ENCODE peak calls at places on chromosomes 5 and 9, in ten cellular contexts. Q is adrenal gland, F is breast epithelium, X is K562, L is sigmoid colon, H is uterus, E is prostate gland, Y is transverse colon, D is right lobe of liver, U is A549. Z is an unnamed sample.

GRCh38 chr9:98708933-98709911 is at the start of gene GABBR2:
- DNase-seq in L (no peak), F (no peak), Q (no peak), U (peak; percentile 15), H (no peak), Y (no peak), X (no peak), E (no peak), D (no peak), Z (no peak)

GRCh38 chr5:116554764-116555163 is 19.9 kb downstream of the SEMA6A start:
- DNase-seq in H (no peak), L (no peak), U (no peak), Y (no peak), E (no peak), Q (no peak), D (no peak), X (no peak), F (no peak), Z (no peak)

GRCh38 chr9:113612828-113613227 is 149.3 kb downstream of the RGS3 start:
- DNase-seq in E (no peak), Y (no peak), U (no peak), L (no peak), D (no peak), X (no peak), H (no peak), F (no peak), Q (no peak), Z (no peak)

GRCh38 chr5:10201223-10201868 is 48.3 kb downstream of the ATPSCKMT start:
- DNase-seq in D (no peak), U (no peak), H (no peak), L (no peak), E (no peak), Y (no peak), X (peak; percentile 43), F (no peak), Q (no peak), Z (no peak)

GRCh38 chr5:139481122-139481533 is 1.4 kb downstream of the STING1 start:
- DNase-seq in Y (no peak), Q (no peak), D (no peak), E (peak; percentile 42), L (peak; percentile 72), F (peak; percentile 31), H (peak; percentile 68), X (peak; percentile 34), U (no peak), Z (no peak)

GRCh38 chr9:125586173-125586512 is 120.9 kb downstream of the MAPKAP1 start:
- DNase-seq in D (no peak), L (no peak), U (no peak), F (no peak), Q (no peak), H (no peak), X (no peak), Y (peak; percentile 31), E (no peak), Z (no peak)

GRCh38 chr5:136020383-136021015 is 8.3 kb upstream of the TGFBI start:
- DNase-seq in X (peak; percentile 26), H (peak; percentile 73), E (no peak), Y (peak; percentile 14), L (peak; percentile 72), Q (no peak), F (no peak), D (peak; percentile 45), U (peak; percentile 95), Z (peak; percentile 78)

GRCh38 chr9:130689937-130690700 is 3.5 kb upstream of the EXOSC2 start:
- DNase-seq in U (peak; percentile 95), F (peak; percentile 85), H (peak; percentile 93), Q (peak; percentile 77), D (no peak), Y (peak; percentile 83), L (peak; percentile 91), E (peak; percentile 90), X (peak; percentile 84), Z (no peak)

GRCh38 chr5:51034501-51034900 is 348.7 kb upstream of the ISL1 start:
- DNase-seq in X (no peak), H (no peak), Q (no peak), Y (no peak), E (no peak), F (no peak), U (no peak), L (no peak), D (no peak), Z (no peak)

GRCh38 chr5:126383246-126383645 is 40.0 kb upstream of the GRAMD2B start:
- DNase-seq in Y (peak; percentile 53), E (no peak), H (no peak), D (no peak), X (no peak), Q (no peak), U (no peak), L (peak; percentile 80), F (no peak), Z (no peak)

GRCh38 chr9:75461188-75461587 is 372.9 kb downstream of the OSTF1 start:
- DNase-seq in Q (no peak), X (no peak), F (no peak), H (no peak), D (no peak), Y (no peak), L (no peak), E (no peak), U (no peak), Z (no peak)

GRCh38 chr9:129910628-129911567 is 75.6 kb downstream of the USP20 start:
- DNase-seq in U (peak; percentile 90), D (no peak), L (no peak), Q (no peak), H (no peak), X (peak; percentile 86), Y (no peak), E (no peak), F (no peak), Z (no peak)

GRCh38 chr9:694499-695154 is 146.9 kb upstream of the DMRT1 start:
- DNase-seq in Q (peak; percentile 24), D (peak; percentile 44), L (no peak), E (no peak), X (no peak), Y (no peak), F (no peak), H (peak; percentile 54), U (peak; percentile 72), Z (no peak)

GRCh38 chr5:77630246-77631165 is 8.0 kb downstream of the OTP start:
- DNase-seq in Y (peak; percentile 64), D (peak; percentile 50), H (no peak), L (no peak), Q (peak; percentile 29), U (peak; percentile 83), X (no peak), F (no peak), E (no peak), Z (no peak)

GRCh38 chr5:141872496-141873356 is 5.5 kb downstream of the PCDH1 start:
- DNase-seq in X (no peak), L (no peak), D (no peak), Q (no peak), H (peak; percentile 1), F (peak; percentile 15), Y (no peak), U (no peak), E (no peak), Z (peak; percentile 63)

GRCh38 chr5:177005619-177006264 is 837 bp downstream of the UIMC1 start:
- DNase-seq in D (peak; percentile 86), E (peak; percentile 53), X (peak; percentile 73), L (peak; percentile 87), U (peak; percentile 71), F (no peak), Y (peak; percentile 78), H (peak; percentile 57), Q (peak; percentile 76), Z (peak; percentile 91)

DNA sequence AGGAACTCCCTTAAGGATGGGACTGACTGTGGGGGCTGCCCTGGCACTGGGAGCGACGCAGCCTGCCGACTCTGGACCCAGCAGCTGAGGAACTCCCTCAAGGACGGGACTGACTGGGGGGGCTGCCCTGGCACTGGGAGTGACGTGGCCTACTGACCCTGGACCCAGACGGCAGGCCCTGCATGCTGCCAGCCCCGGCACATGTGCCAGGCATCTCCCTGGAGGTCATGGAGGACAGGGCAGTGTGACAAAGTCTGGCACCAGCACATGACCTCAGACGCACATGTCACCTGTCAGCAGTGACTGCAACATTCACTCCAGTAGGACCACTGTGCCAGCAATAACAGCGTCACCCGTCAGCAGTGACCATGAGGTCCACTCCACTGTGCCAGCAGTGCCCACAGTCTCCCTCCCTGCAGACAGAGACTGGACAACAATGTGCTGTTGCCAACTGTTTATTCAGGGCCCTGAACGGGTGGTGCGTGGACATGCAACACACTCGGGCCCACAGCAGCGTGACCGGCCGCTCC is 4.5 kb downstream of the FBXW5 start:
- DNase-seq in D (peak; percentile 88), U (no peak), F (no peak), X (no peak), E (no peak), L (peak; percentile 63), Y (no peak), H (no peak), Q (peak; percentile 97), Z (no peak)
- H3K4me3 ChIP-seq in D (no peak overlapping the region), U (no peak overlapping the region), F (no peak overlapping the region), X (no peak overlapping the region), E (no peak overlapping the region), L (no peak overlapping the region), Y (no peak overlapping the region), H (no peak overlapping the region), Q (no peak overlapping the region), Z (no peak overlapping the region)

DNA sequence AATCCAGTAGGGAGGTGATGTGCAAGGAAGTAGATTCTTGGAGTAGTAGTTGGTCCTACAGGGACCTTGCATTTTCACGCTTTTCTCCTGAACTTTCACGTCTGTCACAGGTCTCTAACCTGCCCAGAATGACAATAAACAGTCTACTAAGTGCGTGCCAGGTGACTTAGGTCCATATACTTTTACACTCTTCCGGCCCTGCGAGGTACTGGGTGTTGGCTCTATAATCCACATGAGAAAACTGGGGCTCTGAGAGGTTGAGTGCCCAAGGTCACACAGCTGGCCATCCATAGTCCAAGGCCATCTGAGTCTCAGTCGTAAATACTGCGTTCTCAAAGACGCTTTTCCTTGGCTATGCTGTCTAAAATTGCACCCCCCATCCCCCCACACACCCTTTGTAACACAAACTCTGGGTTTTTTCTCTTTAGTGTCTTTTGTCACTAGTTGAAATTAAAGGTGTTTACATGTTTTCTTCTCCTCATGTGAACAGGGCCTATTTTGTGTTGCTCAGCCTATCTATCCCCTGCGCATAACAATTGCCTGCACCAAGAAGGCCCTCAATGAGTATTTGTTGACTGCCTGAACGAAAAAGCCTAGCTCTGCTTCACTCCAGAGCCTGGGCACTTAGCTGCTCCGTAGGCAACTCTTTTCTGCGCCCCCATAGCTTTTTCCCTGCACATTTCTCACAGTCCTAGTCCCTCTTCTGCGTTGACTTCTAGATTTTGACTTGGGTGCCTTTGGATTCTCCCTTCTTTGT is 943 bp downstream of the SFXN1 start:
- DNase-seq in L (no peak), U (no peak), H (no peak), Y (peak; percentile 69), X (peak; percentile 24), F (no peak), Q (peak; percentile 41), E (no peak), D (no peak), Z (no peak)
- TF ChIP-seq POLR2A in L (peak; percentile 9), U (no peak), H (no peak), Y (peak; percentile 72), X (no peak), F (no peak), Q (no peak), E (no peak), D (no peak), Z (no peak)

GRCh38 chr5:45694255-45694834 is 1.8 kb downstream of the HCN1 start:
- DNase-seq in U (no peak), D (no peak), X (no peak), Q (no peak), Y (no peak), E (no peak), F (no peak), L (no peak), H (no peak), Z (no peak)
- H3K4me3 ChIP-seq in U (no peak overlapping the region), D (no peak overlapping the region), X (no peak overlapping the region), Q (no peak overlapping the region), Y (no peak overlapping the region), E (no peak overlapping the region), F (no peak overlapping the region), L (no peak overlapping the region), H (no peak overlapping the region), Z (no peak overlapping the region)

GRCh38 chr5:14185336-14186131 is 42.4 kb downstream of the TRIO start:
- DNase-seq in Y (no peak), U (peak; percentile 77), F (no peak), L (no peak), Q (no peak), X (no peak), H (no peak), E (no peak), D (no peak), Z (no peak)
- TF ChIP-seq POLR2A in Y (no peak), U (no peak), F (no peak), L (no peak), Q (no peak), X (no peak), H (no peak), E (no peak), D (no peak), Z (no peak)

Z was measured in lower leg skin.